ENCODE peak calls at places on chromosomes 12 and 14, in eight cellular contexts. V, A, O, J, G, B, H and F are unnamed samples.
A peak's percentile ranks its signal among the peaks of the same experiment; 100 is the strongest.

GRCh38 chr14:99548285-99548684 is 55.7 kb downstream of the CCDC85C start:
- DNase-seq in H (no peak), A (no peak), V (no peak), B (no peak), G (no peak), J (no peak), O (no peak), F (no peak)

GRCh38 chr14:104968153-104968527 is 10.0 kb downstream of the AHNAK2 start:
- DNase-seq in G (peak; percentile 89), A (peak; percentile 80), H (peak; percentile 51), J (peak; percentile 68), V (peak; percentile 90), B (peak; percentile 38), O (peak; percentile 74), F (no peak)

GRCh38 chr12:48816148-48816854 is 2.0 kb upstream of the CACNB3 start:
- DNase-seq in H (no peak), J (peak; percentile 52), O (no peak), G (no peak), B (no peak), A (no peak), V (no peak), F (no peak)

GRCh38 chr12:84070311-84070710 is 842.3 kb downstream of the SLC6A15 start:
- DNase-seq in B (peak; percentile 98), A (no peak), H (no peak), O (no peak), G (peak; percentile 26), V (peak; percentile 76), J (no peak), F (no peak)

GRCh38 chr14:90850487-90850886 is 34.3 kb upstream of the TTC7B start:
- DNase-seq in V (no peak), G (peak; percentile 56), H (no peak), J (peak; percentile 75), B (peak; percentile 47), A (no peak), O (no peak), F (no peak)

GRCh38 chr12:81257952-81258551 is 180.2 kb downstream of the ACSS3 start:
- DNase-seq in H (peak; percentile 32), O (peak; percentile 19), J (peak; percentile 45), A (no peak), V (no peak), G (no peak), B (peak; percentile 64), F (no peak)

GRCh38 chr14:103380719-103381377 is 4.4 kb upstream of the MARK3 start:
- DNase-seq in A (no peak), G (no peak), H (no peak), O (no peak), B (peak; percentile 30), J (peak; percentile 72), V (no peak), F (no peak)

GRCh38 chr12:126915309-126915708 is 1351.7 kb upstream of the TMEM132C start:
- DNase-seq in G (no peak), O (no peak), H (no peak), V (no peak), B (no peak), J (no peak), A (no peak), F (no peak)

GRCh38 chr14:34354556-34354955 is 107.5 kb downstream of the SPTSSA start:
- DNase-seq in A (no peak), V (no peak), H (no peak), O (no peak), G (no peak), B (no peak), J (no peak), F (no peak)

GRCh38 chr12:11015775-11016430 is 6.5 kb downstream of the TAS2R19 start:
- DNase-seq in O (no peak), G (no peak), J (no peak), A (no peak), B (no peak), V (no peak), H (no peak), F (no peak)

GRCh38 chr12:6937481-6938352 is 5.9 kb upstream of the RNU7-1 start:
- DNase-seq in J (peak; percentile 96), H (peak; percentile 96), O (peak; percentile 78), G (peak; percentile 93), B (peak; percentile 91), V (peak; percentile 96), A (peak; percentile 97), F (peak; percentile 95)
- TF ChIP-seq CTCF in J (peak; percentile 90), H (peak; percentile 91), O (peak; percentile 98), G (peak; percentile 98), B (peak; percentile 85), V (peak; percentile 96), A (peak; percentile 88), F (peak; percentile 95)

GRCh38 chr12:112012775-112013600 is at the start of the genes ERP29 and TMEM116:
- DNase-seq in J (peak; percentile 99), A (peak; percentile 100), H (peak; percentile 99), B (peak; percentile 98), O (peak; percentile 100), G (peak; percentile 100), V (peak; percentile 100), F (peak; percentile 100)

GRCh38 chr12:112013601-112014402 is 576 bp downstream of the ERP29 start:
- DNase-seq in G (peak; percentile 51), J (peak; percentile 86), H (peak; percentile 74), A (peak; percentile 87), V (peak; percentile 84), O (no peak), B (peak; percentile 67), F (no peak)

GRCh38 chr12:112008918-112009317 is 4.0 kb downstream of the TMEM116 start:
- DNase-seq in A (no peak), B (no peak), J (no peak), G (no peak), O (no peak), V (no peak), H (no peak), F (no peak)

GRCh38 chr12:112010415-112011344 is 2.3 kb downstream of the TMEM116 start:
- DNase-seq in J (no peak), V (no peak), O (no peak), A (no peak), B (no peak), G (no peak), H (no peak), F (no peak)

GRCh38 chr12:112011685-112012084 is 1.3 kb downstream of the TMEM116 start:
- DNase-seq in O (no peak), B (no peak), V (no peak), G (no peak), A (no peak), J (no peak), H (no peak), F (no peak)
- H3K4me3 ChIP-seq in O (no peak overlapping the region), B (no peak overlapping the region), V (peak overlapping the region; percentile 83), G (no peak overlapping the region), A (peak overlapping the region; percentile 90), J (peak overlapping the region; percentile 89), H (peak overlapping the region; percentile 78), F (peak overlapping the region; percentile 93)

GRCh38 chr14:94746131-94746530 is 23.8 kb downstream of the GSC start:
- DNase-seq in H (no peak), B (no peak), G (no peak), O (no peak), V (no peak), A (no peak), J (no peak), F (no peak)

GRCh38 chr14:94751956-94752355 is 18.0 kb downstream of the GSC start:
- DNase-seq in V (no peak), A (no peak), H (no peak), J (no peak), O (no peak), B (no peak), G (no peak), F (peak; percentile 65)

GRCh38 chr14:94750371-94750770 is 19.5 kb downstream of the GSC start:
- DNase-seq in V (no peak), O (no peak), A (no peak), J (no peak), G (no peak), H (no peak), B (no peak), F (no peak)

GRCh38 chr14:94751321-94751720 is 18.6 kb downstream of the GSC start:
- DNase-seq in A (no peak), B (no peak), G (no peak), V (no peak), O (no peak), J (no peak), H (no peak), F (peak; percentile 12)

DNA sequence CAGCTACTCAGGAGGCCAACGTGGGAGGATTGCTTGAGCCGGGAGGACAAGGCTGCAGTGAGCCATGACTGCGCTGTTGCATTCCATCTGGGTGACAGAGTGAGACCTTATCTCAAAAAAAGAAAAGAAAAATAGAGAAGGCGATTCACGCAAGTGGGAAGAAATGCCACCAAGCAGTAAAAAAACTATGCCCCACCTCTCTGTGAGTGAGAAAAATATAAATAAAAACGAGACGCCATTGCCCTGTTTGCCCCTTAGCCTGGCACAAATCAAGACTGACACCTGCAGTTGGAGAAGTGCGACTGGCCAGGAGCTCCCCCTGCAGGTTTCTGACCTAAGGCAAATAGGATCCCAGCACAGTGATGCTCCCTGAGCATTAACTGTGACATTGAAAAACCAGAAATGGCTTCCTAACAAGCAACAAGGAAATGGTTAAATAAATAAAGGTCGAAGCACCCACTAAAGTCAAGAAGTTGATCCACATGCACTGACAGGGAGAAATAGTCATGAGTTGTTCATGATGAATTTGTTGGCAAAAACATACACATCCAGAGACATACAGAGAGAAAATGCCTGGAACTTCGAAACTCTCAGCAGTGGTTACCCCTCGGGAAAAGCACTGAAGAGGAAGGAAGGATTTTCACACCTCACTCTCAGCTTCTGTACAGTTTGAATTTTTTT is 21.1 kb downstream of the GSC start:
- DNase-seq in J (no peak), O (no peak), G (no peak), V (no peak), B (no peak), H (peak; percentile 66), A (no peak), F (no peak)
- TF ChIP-seq CTCF in J (peak; percentile 13), O (no peak), G (no peak), V (peak; percentile 11), B (peak; percentile 43), H (peak; percentile 62), A (peak; percentile 39), F (no peak)

GRCh38 chr14:39417014-39417413 is 15.2 kb downstream of the FBXO33 start:
- DNase-seq in H (no peak), J (peak; percentile 44), A (no peak), O (no peak), V (no peak), B (peak; percentile 52), G (no peak), F (no peak)
- H3K4me3 ChIP-seq in H (no peak overlapping the region), J (no peak overlapping the region), A (no peak overlapping the region), O (no peak overlapping the region), V (no peak overlapping the region), B (no peak overlapping the region), G (no peak overlapping the region), F (no peak overlapping the region)